ENCODE peak calls at places on chromosome 20, in four cellular contexts. S is EH, P is OCI-M1, R is astrocyte of the hippocampus. L is an unnamed sample.

GRCh38 chr20:14775778-14776177 is 438.4 kb upstream of the FLRT3 start:
- DNase-seq in S (peak; percentile 94), P (peak; percentile 17), R (peak; percentile 73), L (no peak)

GRCh38 chr20:15578059-15578458 is 995.2 kb downstream of the KIF16B start:
- DNase-seq in S (no peak), P (no peak), R (no peak), L (no peak)

GRCh38 chr20:43985608-43986316 is 71.1 kb downstream of the TOX2 start:
- DNase-seq in S (no peak), P (no peak), R (no peak), L (peak; percentile 38)

GRCh38 chr20:33386673-33387072 is 14.6 kb downstream of the CDK5RAP1 start:
- DNase-seq in S (no peak), P (no peak), R (no peak), L (no peak)

GRCh38 chr20:41119593-41120561 is 17.5 kb upstream of the PLCG1 start:
- DNase-seq in S (no peak), P (no peak), R (peak; percentile 74), L (no peak)

GRCh38 chr20:50916257-50916656 is 15.0 kb downstream of the ADNP start:
- DNase-seq in S (peak; percentile 63), P (peak; percentile 9), R (peak; percentile 30), L (no peak)

GRCh38 chr20:13644010-13644409 is 5.3 kb upstream of the TASP1 start:
- DNase-seq in S (peak; percentile 20), P (no peak), R (peak; percentile 79), L (no peak)

GRCh38 chr20:10609276-10609675 is 64.5 kb downstream of the JAG1 start:
- DNase-seq in S (peak; percentile 93), P (no peak), R (peak; percentile 43), L (no peak)

GRCh38 chr20:50110141-50111047 is 2.6 kb downstream of the UBE2V1 start:
- DNase-seq in S (peak; percentile 84), P (peak; percentile 38), R (peak; percentile 52), L (peak; percentile 63)

GRCh38 chr20:41309817-41310216 is 7.7 kb downstream of the ZHX3 start:
- DNase-seq in S (peak; percentile 88), P (no peak), R (peak; percentile 59), L (no peak)

GRCh38 chr20:59818911-59819310 is 114.5 kb downstream of the SYCP2 start:
- DNase-seq in S (no peak), P (no peak), R (no peak), L (no peak)

GRCh38 chr20:20603339-20603990 is 109.0 kb downstream of the RALGAPA2 start:
- DNase-seq in S (no peak), P (no peak), R (peak; percentile 9), L (no peak)

GRCh38 chr20:56630506-56631317 is 1.6 kb downstream of the TFAP2C start:
- DNase-seq in S (peak; percentile 69), P (no peak), R (peak; percentile 80), L (no peak)

GRCh38 chr20:54345817-54346216 is 129.6 kb upstream of the DOK5 start:
- DNase-seq in S (peak; percentile 49), P (no peak), R (no peak), L (no peak)

GRCh38 chr20:58048096-58048702 is 180.3 kb downstream of the ANKRD60 start:
- DNase-seq in S (peak; percentile 64), P (peak; percentile 33), R (peak; percentile 85), L (no peak)

GRCh38 chr20:14777571-14777970 is 440.2 kb upstream of the FLRT3 start:
- DNase-seq in S (peak; percentile 42), P (no peak), R (no peak), L (no peak)

GRCh38 chr20:52624270-52624669 is 347.9 kb upstream of the TSHZ2 start:
- DNase-seq in S (no peak), P (no peak), R (no peak), L (no peak)

GRCh38 chr20:44961868-44962267 is 1.7 kb upstream of the TOMM34 start:
- DNase-seq in S (peak; percentile 78), P (peak; percentile 24), R (peak; percentile 19), L (no peak)

GRCh38 chr20:5402903-5403531 is 86.3 kb upstream of the PROKR2 start:
- DNase-seq in S (peak; percentile 26), P (peak; percentile 63), R (peak; percentile 12), L (peak; percentile 9)

GRCh38 chr20:23995905-23996666 is 7.5 kb upstream of the GGTLC1 start:
- DNase-seq in S (peak; percentile 49), P (peak; percentile 65), R (peak; percentile 47), L (peak; percentile 42)

GRCh38 chr20:31608256-31608980 is 3.3 kb downstream of the ID1 start:
- DNase-seq in S (peak; percentile 50), P (no peak), R (peak; percentile 92), L (peak; percentile 92)

GRCh38 chr20:20503788-20504528 is 136.1 kb downstream of the INSM1 start:
- DNase-seq in S (no peak), P (no peak), R (no peak), L (no peak)

GRCh38 chr20:17640875-17641378 is 41.1 kb downstream of the RRBP1 start:
- DNase-seq in S (no peak), P (no peak), R (no peak), L (no peak)

GRCh38 chr20:48653706-48654051 is 174.1 kb downstream of the PREX1 start:
- DNase-seq in S (no peak), P (no peak), R (no peak), L (no peak)

GRCh38 chr20:21681219-21681931 is 24.1 kb upstream of the PAX1 start:
- DNase-seq in S (no peak), P (no peak), R (no peak), L (no peak)

GRCh38 chr20:46767127-46767761 is 57.8 kb downstream of the SLC2A10 start:
- DNase-seq in S (peak; percentile 48), P (peak; percentile 57), R (peak; percentile 30), L (peak; percentile 51)